ENCODE peak calls at places on chromosomes 1 and 21, in eight cellular contexts. Y is AML-193; K is ecto neural progenitor cell; A is stomach; V is GM04503; D is stimulated activated CD8-positive, alpha-beta memory T cell treated with anti-CD3 and anti-CD28 coated beads, Interleukin-2, amount 100 ng/mL, for 48 hours; I is T-helper 2 cell; G is omental fat pad. H is an unnamed sample.

GRCh38 chr1:109243860-109244552 is 5.3 kb upstream of the CELSR2 start:
- DNase-seq in Y (no peak), K (no peak), A (peak; percentile 9), V (no peak), D (no peak), I (no peak), G (no peak), H (no peak)

GRCh38 chr1:158445371-158445770 is 16.3 kb upstream of the OR10K1 start:
- DNase-seq in Y (no peak), K (no peak), A (no peak), V (no peak), D (no peak), I (no peak), G (no peak), H (no peak)

GRCh38 chr21:38859852-38860251 is 54.1 kb downstream of the ETS2 start:
- DNase-seq in Y (no peak), K (no peak), A (no peak), V (no peak), D (no peak), I (no peak), G (no peak), H (no peak)

GRCh38 chr21:42533306-42533962 is 19.8 kb downstream of the SLC37A1 start:
- DNase-seq in Y (no peak), K (no peak), A (peak; percentile 7), V (no peak), D (no peak), I (no peak), G (no peak), H (no peak)

GRCh38 chr1:159066108-159066507 is 10.5 kb downstream of the AIM2 start:
- DNase-seq in Y (no peak), K (no peak), A (no peak), V (no peak), D (no peak), I (no peak), G (no peak), H (no peak)

GRCh38 chr1:156337888-156338179 is 258 bp downstream of the CCT3 start:
- DNase-seq in Y (no peak), K (no peak), A (no peak), V (no peak), D (no peak), I (no peak), G (peak; percentile 22), H (no peak)

GRCh38 chr1:248786106-248786665 is 30.6 kb upstream of the LYPD8 start:
- DNase-seq in Y (peak; percentile 61), K (no peak), A (no peak), V (no peak), D (no peak), I (no peak), G (no peak), H (no peak)

GRCh38 chr1:34851431-34852105 is 8.0 kb downstream of the SMIM12 start:
- DNase-seq in Y (no peak), K (no peak), A (peak; percentile 73), V (no peak), D (no peak), I (no peak), G (no peak), H (no peak)

GRCh38 chr1:230127105-230128054 is 60.3 kb downstream of the GALNT2 start:
- DNase-seq in Y (no peak), K (no peak), A (no peak), V (no peak), D (peak; percentile 32), I (no peak), G (no peak), H (no peak)

GRCh38 chr21:35933466-35933865 is 126.9 kb downstream of the SETD4 start:
- DNase-seq in Y (peak; percentile 45), K (no peak), A (no peak), V (peak; percentile 80), D (no peak), I (no peak), G (no peak), H (no peak)

H was measured in GM12891.